ENCODE peak calls at places on chromosome 16, in nine cellular contexts. One of them, this sample, is unnamed.
A peak's percentile ranks its signal among the peaks of the same experiment; 100 is the strongest.

GRCh38 chr16:85582177-85582888 is 30.8 kb upstream of the GSE1 start:
- DNase-seq in HL-60: no peak
- DNase-seq in RKO: no peak
- DNase-seq in epithelial cell of proximal tubule: no peak
- DNase-seq in skeletal muscle cell: no peak
- DNase-seq in activated CD8-positive, alpha-beta T cell treated with anti-CD3 and anti-CD28 coated beads, Interleukin-2, amount 10 ng/mL, durations not matched to agents 7 days and 5 days: no peak
- DNase-seq in activated T-cell treated with anti-CD3 and anti-CD28 coated beads, Interleukin-2, amount 50 U/mL, for 72 hours: no peak
- DNase-seq in nucleus accumbens: no peak
- DNase-seq in cardiac septum: no peak
- DNase-seq in this sample: no peak

GRCh38 chr16:2964416-2965223 is 545 bp downstream of the KREMEN2 start:
- DNase-seq in HL-60: no peak
- DNase-seq in RKO: peak; percentile 87
- DNase-seq in epithelial cell of proximal tubule: no peak
- DNase-seq in skeletal muscle cell: no peak
- DNase-seq in activated CD8-positive, alpha-beta T cell treated with anti-CD3 and anti-CD28 coated beads, Interleukin-2, amount 10 ng/mL, durations not matched to agents 7 days and 5 days: peak; percentile 73
- DNase-seq in activated T-cell treated with anti-CD3 and anti-CD28 coated beads, Interleukin-2, amount 50 U/mL, for 72 hours: peak; percentile 81
- DNase-seq in nucleus accumbens: no peak
- DNase-seq in cardiac septum: no peak
- DNase-seq in this sample: peak; percentile 85

GRCh38 chr16:61887903-61888302 is 148.3 kb downstream of the CDH8 start:
- DNase-seq in HL-60: peak; percentile 61
- DNase-seq in RKO: peak; percentile 36
- DNase-seq in epithelial cell of proximal tubule: no peak
- DNase-seq in skeletal muscle cell: peak; percentile 41
- DNase-seq in activated CD8-positive, alpha-beta T cell treated with anti-CD3 and anti-CD28 coated beads, Interleukin-2, amount 10 ng/mL, durations not matched to agents 7 days and 5 days: no peak
- DNase-seq in activated T-cell treated with anti-CD3 and anti-CD28 coated beads, Interleukin-2, amount 50 U/mL, for 72 hours: no peak
- DNase-seq in nucleus accumbens: no peak
- DNase-seq in cardiac septum: no peak
- DNase-seq in this sample: peak; percentile 64

GRCh38 chr16:87581867-87582220 is 20.5 kb upstream of the JPH3 start:
- DNase-seq in HL-60: no peak
- DNase-seq in RKO: peak; percentile 75
- DNase-seq in epithelial cell of proximal tubule: peak; percentile 80
- DNase-seq in skeletal muscle cell: peak; percentile 97
- DNase-seq in activated CD8-positive, alpha-beta T cell treated with anti-CD3 and anti-CD28 coated beads, Interleukin-2, amount 10 ng/mL, durations not matched to agents 7 days and 5 days: no peak
- DNase-seq in activated T-cell treated with anti-CD3 and anti-CD28 coated beads, Interleukin-2, amount 50 U/mL, for 72 hours: no peak
- DNase-seq in nucleus accumbens: no peak
- DNase-seq in cardiac septum: peak; percentile 84
- DNase-seq in this sample: no peak

GRCh38 chr16:82011199-82011641 is at the start of gene SDR42E1:
- DNase-seq in HL-60: no peak
- DNase-seq in RKO: no peak
- DNase-seq in epithelial cell of proximal tubule: no peak
- DNase-seq in skeletal muscle cell: no peak
- DNase-seq in activated CD8-positive, alpha-beta T cell treated with anti-CD3 and anti-CD28 coated beads, Interleukin-2, amount 10 ng/mL, durations not matched to agents 7 days and 5 days: peak; percentile 80
- DNase-seq in activated T-cell treated with anti-CD3 and anti-CD28 coated beads, Interleukin-2, amount 50 U/mL, for 72 hours: peak; percentile 79
- DNase-seq in nucleus accumbens: no peak
- DNase-seq in cardiac septum: no peak
- DNase-seq in this sample: no peak

GRCh38 chr16:88611220-88611821 is 27.1 kb upstream of the IL17C start:
- DNase-seq in HL-60: no peak
- DNase-seq in RKO: no peak
- DNase-seq in epithelial cell of proximal tubule: no peak
- DNase-seq in skeletal muscle cell: no peak
- DNase-seq in activated CD8-positive, alpha-beta T cell treated with anti-CD3 and anti-CD28 coated beads, Interleukin-2, amount 10 ng/mL, durations not matched to agents 7 days and 5 days: no peak
- DNase-seq in activated T-cell treated with anti-CD3 and anti-CD28 coated beads, Interleukin-2, amount 50 U/mL, for 72 hours: no peak
- DNase-seq in nucleus accumbens: no peak
- DNase-seq in cardiac septum: no peak
- DNase-seq in this sample: no peak

GRCh38 chr16:51392651-51393187 is 241.6 kb upstream of the SALL1 start:
- DNase-seq in HL-60: no peak
- DNase-seq in RKO: no peak
- DNase-seq in epithelial cell of proximal tubule: no peak
- DNase-seq in skeletal muscle cell: peak; percentile 95
- DNase-seq in activated CD8-positive, alpha-beta T cell treated with anti-CD3 and anti-CD28 coated beads, Interleukin-2, amount 10 ng/mL, durations not matched to agents 7 days and 5 days: no peak
- DNase-seq in activated T-cell treated with anti-CD3 and anti-CD28 coated beads, Interleukin-2, amount 50 U/mL, for 72 hours: no peak
- DNase-seq in nucleus accumbens: no peak
- DNase-seq in cardiac septum: no peak
- DNase-seq in this sample: no peak

GRCh38 chr16:11493531-11493929 is 93.2 kb downstream of the LITAF start:
- DNase-seq in HL-60: no peak
- DNase-seq in RKO: no peak
- DNase-seq in epithelial cell of proximal tubule: no peak
- DNase-seq in skeletal muscle cell: no peak
- DNase-seq in activated CD8-positive, alpha-beta T cell treated with anti-CD3 and anti-CD28 coated beads, Interleukin-2, amount 10 ng/mL, durations not matched to agents 7 days and 5 days: no peak
- DNase-seq in activated T-cell treated with anti-CD3 and anti-CD28 coated beads, Interleukin-2, amount 50 U/mL, for 72 hours: no peak
- DNase-seq in nucleus accumbens: no peak
- DNase-seq in cardiac septum: no peak
- DNase-seq in this sample: no peak

GRCh38 chr16:19659554-19659953 is 58.5 kb downstream of the KNOP1 start:
- DNase-seq in HL-60: no peak
- DNase-seq in RKO: no peak
- DNase-seq in epithelial cell of proximal tubule: no peak
- DNase-seq in skeletal muscle cell: no peak
- DNase-seq in activated CD8-positive, alpha-beta T cell treated with anti-CD3 and anti-CD28 coated beads, Interleukin-2, amount 10 ng/mL, durations not matched to agents 7 days and 5 days: no peak
- DNase-seq in activated T-cell treated with anti-CD3 and anti-CD28 coated beads, Interleukin-2, amount 50 U/mL, for 72 hours: no peak
- DNase-seq in nucleus accumbens: no peak
- DNase-seq in cardiac septum: no peak
- DNase-seq in this sample: no peak

GRCh38 chr16:55257971-55258613 is 65.9 kb upstream of the IRX6 start:
- DNase-seq in HL-60: peak; percentile 36
- DNase-seq in RKO: peak; percentile 62
- DNase-seq in epithelial cell of proximal tubule: peak; percentile 4
- DNase-seq in skeletal muscle cell: no peak
- DNase-seq in activated CD8-positive, alpha-beta T cell treated with anti-CD3 and anti-CD28 coated beads, Interleukin-2, amount 10 ng/mL, durations not matched to agents 7 days and 5 days: peak; percentile 51
- DNase-seq in activated T-cell treated with anti-CD3 and anti-CD28 coated beads, Interleukin-2, amount 50 U/mL, for 72 hours: peak; percentile 58
- DNase-seq in nucleus accumbens: no peak
- DNase-seq in cardiac septum: no peak
- DNase-seq in this sample: peak; percentile 79